ENCODE peak calls at places on chromosomes 6 and 20, in six cellular contexts. I is body of pancreas, B is pancreas, Q is left lung, N is fibroblast of lung, P is hepatocyte. X is an unnamed sample.

GRCh38 chr6:51218181-51218580 is 399.5 kb downstream of the TFAP2B start:
- DNase-seq in Q (no peak), P (no peak), I (no peak), N (no peak), B (no peak), X (no peak)

GRCh38 chr20:11905460-11906150 is 12.1 kb upstream of the BTBD3 start:
- DNase-seq in B (no peak), Q (no peak), P (peak; percentile 26), N (no peak), I (no peak), X (no peak)

GRCh38 chr20:35828434-35828833 is 56.6 kb downstream of the PHF20 start:
- DNase-seq in Q (no peak), B (no peak), P (peak; percentile 35), I (peak; percentile 24), N (no peak), X (no peak)

GRCh38 chr6:14776307-14776706 is 469.6 kb upstream of the JARID2 start:
- DNase-seq in N (no peak), I (no peak), P (no peak), B (no peak), Q (no peak), X (no peak)

GRCh38 chr20:53839423-53840176 is 230.8 kb downstream of the BCAS1 start:
- DNase-seq in Q (no peak), B (peak; percentile 63), P (no peak), N (no peak), I (peak; percentile 82), X (peak; percentile 56)

GRCh38 chr6:168194732-168195565 is 115.9 kb upstream of the FRMD1 start:
- DNase-seq in P (no peak), Q (peak; percentile 63), B (no peak), I (no peak), N (no peak), X (no peak)

GRCh38 chr6:49906511-49906910 is 40.2 kb upstream of the CRISP1 start:
- DNase-seq in Q (no peak), B (no peak), P (no peak), I (no peak), N (no peak), X (no peak)

GRCh38 chr20:21312813-21313471 is 9.8 kb downstream of the XRN2 start:
- DNase-seq in B (no peak), Q (no peak), I (no peak), N (no peak), P (no peak), X (no peak)

GRCh38 chr6:137872071-137872470 is 5.0 kb downstream of the TNFAIP3 start:
- DNase-seq in I (no peak), B (no peak), N (peak; percentile 57), P (no peak), Q (no peak), X (no peak)

GRCh38 chr20:56974499-56975250 is 291.8 kb downstream of the BMP7 start:
- DNase-seq in N (peak; percentile 42), I (peak; percentile 69), B (peak; percentile 63), Q (no peak), P (peak; percentile 78), X (no peak)

GRCh38 chr6:108748063-108748462 is 100.2 kb upstream of the ARMC2 start:
- DNase-seq in Q (no peak), B (no peak), I (no peak), P (no peak), N (peak; percentile 28), X (no peak)

GRCh38 chr6:49849121-49849907 is 17.0 kb downstream of the CRISP1 start:
- DNase-seq in I (no peak), Q (no peak), B (no peak), N (peak; percentile 43), P (peak; percentile 85), X (no peak)

GRCh38 chr6:118350881-118351430 is 197.1 kb upstream of the PLN start:
- DNase-seq in N (peak; percentile 36), I (no peak), P (peak; percentile 16), Q (no peak), B (no peak), X (no peak)

GRCh38 chr6:71333700-71334099 is 45.1 kb downstream of the OGFRL1 start:
- DNase-seq in I (no peak), P (peak; percentile 32), B (no peak), Q (no peak), N (peak; percentile 91), X (no peak)

GRCh38 chr6:141580988-141581387 is 551.7 kb upstream of the GJE1 start:
- DNase-seq in Q (no peak), B (no peak), N (peak; percentile 95), P (no peak), I (no peak), X (no peak)

GRCh38 chr20:896626-897025 is 19.5 kb downstream of the ANGPT4 start:
- DNase-seq in B (no peak), Q (no peak), N (no peak), P (no peak), I (no peak), X (no peak)

GRCh38 chr6:37288247-37288646 is 30.3 kb upstream of the TMEM217 start:
- DNase-seq in B (no peak), P (no peak), I (no peak), Q (no peak), N (no peak), X (no peak)

GRCh38 chr6:4084444-4085328 is 5.7 kb upstream of the FAM217A start:
- DNase-seq in N (no peak), I (peak; percentile 71), B (peak; percentile 54), P (no peak), Q (no peak), X (no peak)

GRCh38 chr20:1165941-1166340 is 18.8 kb downstream of the TMEM74B start:
- DNase-seq in N (no peak), B (no peak), Q (no peak), P (no peak), I (no peak), X (no peak)

GRCh38 chr6:88891135-88891845 is 72.1 kb downstream of the RNGTT start:
- DNase-seq in Q (no peak), N (peak; percentile 47), B (no peak), P (no peak), I (no peak), X (no peak)

GRCh38 chr20:13006825-13007224 is 1.9 kb upstream of the SPTLC3 start:
- DNase-seq in B (no peak), N (peak; percentile 74), I (no peak), Q (no peak), P (no peak), X (no peak)

GRCh38 chr6:148658701-148659100 is 88.1 kb upstream of the UST start:
- DNase-seq in N (no peak), Q (no peak), B (no peak), I (no peak), P (no peak), X (no peak)

GRCh38 chr6:148653138-148653776 is 93.6 kb upstream of the UST start:
- DNase-seq in Q (no peak), I (no peak), B (no peak), N (peak; percentile 3), P (no peak), X (no peak)

DNA sequence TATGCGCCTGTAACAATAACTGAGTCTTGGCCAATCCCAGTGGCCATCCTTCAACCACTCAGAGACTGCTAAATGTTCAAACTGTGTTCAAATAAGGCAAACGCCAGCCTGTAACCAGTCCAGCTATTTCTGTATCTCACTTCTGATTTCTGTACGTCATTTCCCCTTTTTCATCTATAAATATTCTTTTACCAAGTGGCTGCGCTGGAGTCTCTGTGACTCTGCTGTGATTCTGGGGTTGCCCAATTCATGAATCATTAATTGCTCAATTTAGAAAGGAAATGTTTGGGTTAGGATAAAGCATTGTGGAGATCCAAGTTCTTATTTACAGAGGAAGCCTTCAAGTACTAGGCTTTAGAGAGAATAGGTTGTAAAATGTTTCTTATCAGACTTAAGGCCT is 89.8 kb upstream of the UST start:
- DNase-seq in P (peak; percentile 16), Q (no peak), N (peak; percentile 28), B (no peak), I (no peak), X (no peak)
- H3K9me3 ChIP-seq in P (no peaks in the 10 kb centered on the region), Q (peaks cover 13% of the 10 kb centered on the region), N (no peaks in the 10 kb centered on the region), B (no peaks in the 10 kb centered on the region), I (no peaks in the 10 kb centered on the region), X (no peaks in the 10 kb centered on the region)

GRCh38 chr20:51528263-51529026 is 14.1 kb downstream of the NFATC2 start:
- DNase-seq in P (no peak), B (no peak), N (no peak), I (no peak), Q (no peak), X (no peak)

GRCh38 chr20:51529758-51530157 is 12.8 kb downstream of the NFATC2 start:
- DNase-seq in P (no peak), B (no peak), Q (no peak), I (peak; percentile 23), N (no peak), X (no peak)

GRCh38 chr20:51526754-51527153 is 15.8 kb downstream of the NFATC2 start:
- DNase-seq in N (no peak), I (no peak), Q (no peak), B (no peak), P (no peak), X (no peak)

GRCh38 chr20:51531141-51531710 is 11.3 kb downstream of the NFATC2 start:
- DNase-seq in Q (no peak), I (no peak), N (peak; percentile 53), P (no peak), B (no peak), X (no peak)

GRCh38 chr20:51529027-51529749 is 13.3 kb downstream of the NFATC2 start:
- DNase-seq in N (peak; percentile 56), B (no peak), P (peak; percentile 59), I (no peak), Q (no peak), X (no peak)
- H3K4me3 ChIP-seq in N (no peak overlapping the region), B (no peak overlapping the region), P (no peak overlapping the region), I (no peak overlapping the region), Q (no peak overlapping the region), X (no peak overlapping the region)

DNA sequence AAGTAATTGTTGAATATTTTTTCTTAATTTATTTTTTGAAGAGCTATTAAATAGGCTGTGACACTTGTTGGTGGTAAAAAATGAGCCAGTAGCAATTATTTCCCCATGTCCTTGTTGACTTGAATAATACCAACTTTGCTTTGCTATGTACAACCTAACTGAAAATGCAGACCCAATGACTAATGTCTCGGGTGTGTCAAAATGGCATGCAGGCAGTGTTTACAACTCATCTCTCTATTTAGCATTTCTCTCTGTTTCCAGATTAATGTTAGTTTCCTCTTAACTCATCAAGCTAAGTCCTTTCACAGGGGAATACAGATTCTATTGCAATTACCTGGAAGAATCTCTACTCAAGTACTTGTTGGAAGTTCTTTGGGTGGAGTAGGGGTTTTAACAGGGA is 504.4 kb downstream of the BCKDHB start:
- DNase-seq in I (no peak), Q (no peak), P (no peak), B (no peak), N (peak; percentile 71), X (no peak)
- TF ChIP-seq CTCF in I (no peak), Q (no peak), P (no peak), B (no peak), N (no peak), X (no peak)

GRCh38 chr6:170554086-170554887 is at the start of gene TBP:
- DNase-seq in Q (peak; percentile 97), P (peak; percentile 98), B (peak; percentile 98), N (peak; percentile 99), I (peak; percentile 99), X (peak; percentile 98)

GRCh38 chr6:170553686-170554085 is 483 bp upstream of the TBP start:
- DNase-seq in N (peak; percentile 39), I (no peak), Q (no peak), P (peak; percentile 66), B (no peak), X (no peak)

GRCh38 chr6:170555305-170555704 is 1.1 kb downstream of the TBP start:
- DNase-seq in Q (no peak), N (no peak), I (no peak), P (no peak), B (no peak), X (no peak)

GRCh38 chr6:170554888-170555137 is 644 bp downstream of the TBP start:
- DNase-seq in I (no peak), Q (no peak), P (no peak), B (no peak), N (no peak), X (no peak)

GRCh38 chr6:170552765-170553685 is at the start of gene PSMB1:
- DNase-seq in N (peak; percentile 95), Q (peak; percentile 97), I (peak; percentile 95), B (peak; percentile 90), P (peak; percentile 96), X (peak; percentile 96)
- H3K9me3 ChIP-seq in N (no peaks in the 10 kb centered on the region), Q (no peaks in the 10 kb centered on the region), I (no peaks in the 10 kb centered on the region), B (no peaks in the 10 kb centered on the region), P (no peaks in the 10 kb centered on the region), X (no peaks in the 10 kb centered on the region)

X was measured in lower lobe of right lung.